ENCODE peak calls at places on chromosome 19, in six cellular contexts. X, Z, G, K, S and H are unnamed samples.
A peak's percentile ranks its signal among the peaks of the same experiment; 100 is the strongest.

GRCh38 chr19:1811472-1811894 is 593 bp downstream of the ATP8B3 start:
- DNase-seq in X (no peak), Z (no peak), G (peak; percentile 90), K (peak; percentile 90), S (peak; percentile 59), H (no peak)

GRCh38 chr19:32658075-32658474 is 16.9 kb downstream of the ANKRD27 start:
- DNase-seq in X (no peak), Z (no peak), G (no peak), K (no peak), S (no peak), H (no peak)

GRCh38 chr19:45069056-45069455 is 7.2 kb downstream of the ZNF296 start:
- DNase-seq in X (no peak), Z (no peak), G (no peak), K (no peak), S (no peak), H (no peak)

GRCh38 chr19:18150776-18151624 is 2.0 kb upstream of the PIK3R2 start:
- DNase-seq in X (no peak), Z (no peak), G (no peak), K (no peak), S (no peak), H (no peak)

GRCh38 chr19:54188224-54188871 is 1.0 kb downstream of the MBOAT7 start:
- DNase-seq in X (no peak), Z (no peak), G (no peak), K (peak; percentile 72), S (no peak), H (no peak)

GRCh38 chr19:12974301-12975220 is 5.2 kb downstream of the DAND5 start:
- DNase-seq in X (no peak), Z (no peak), G (no peak), K (peak; percentile 46), S (peak; percentile 35), H (no peak)

GRCh38 chr19:19816679-19817078 is 4.9 kb downstream of the ZNF506 start:
- DNase-seq in X (no peak), Z (no peak), G (no peak), K (no peak), S (no peak), H (no peak)

GRCh38 chr19:45137179-45137761 is 23.5 kb downstream of the NKPD1 start:
- DNase-seq in X (peak; percentile 93), Z (no peak), G (no peak), K (no peak), S (no peak), H (no peak)

GRCh38 chr19:5032101-5032967 is 63.4 kb downstream of the KDM4B start:
- DNase-seq in X (no peak), Z (no peak), G (no peak), K (no peak), S (no peak), H (no peak)

GRCh38 chr19:13868663-13869062 is 8.3 kb upstream of the NANOS3 start:
- DNase-seq in X (no peak), Z (no peak), G (no peak), K (no peak), S (no peak), H (no peak)

GRCh38 chr19:45630463-45630862 is 8.7 kb downstream of the EML2 start:
- DNase-seq in X (peak; percentile 60), Z (no peak), G (peak; percentile 67), K (no peak), S (no peak), H (no peak)

GRCh38 chr19:18100710-18101109 is 3.1 kb downstream of the MAST3 start:
- DNase-seq in X (no peak), Z (peak; percentile 78), G (no peak), K (peak; percentile 59), S (peak; percentile 76), H (no peak)

GRCh38 chr19:32798201-32798600 is 71.4 kb downstream of the SLC7A9 start:
- DNase-seq in X (no peak), Z (no peak), G (no peak), K (no peak), S (no peak), H (no peak)

GRCh38 chr19:8343483-8343844 is 402 bp upstream of the KANK3 start:
- DNase-seq in X (no peak), Z (no peak), G (no peak), K (no peak), S (no peak), H (no peak)

GRCh38 chr19:8338835-8339234 is 4.2 kb downstream of the KANK3 start:
- DNase-seq in X (no peak), Z (no peak), G (no peak), K (no peak), S (no peak), H (no peak)

GRCh38 chr19:8342684-8343482 is at the start of gene KANK3:
- DNase-seq in X (peak; percentile 55), Z (peak; percentile 99), G (peak; percentile 97), K (peak; percentile 100), S (peak; percentile 90), H (peak; percentile 93)

GRCh38 chr19:8340341-8341096 is 2.5 kb downstream of the KANK3 start:
- DNase-seq in X (no peak), Z (peak; percentile 51), G (no peak), K (peak; percentile 59), S (no peak), H (no peak)

DNA sequence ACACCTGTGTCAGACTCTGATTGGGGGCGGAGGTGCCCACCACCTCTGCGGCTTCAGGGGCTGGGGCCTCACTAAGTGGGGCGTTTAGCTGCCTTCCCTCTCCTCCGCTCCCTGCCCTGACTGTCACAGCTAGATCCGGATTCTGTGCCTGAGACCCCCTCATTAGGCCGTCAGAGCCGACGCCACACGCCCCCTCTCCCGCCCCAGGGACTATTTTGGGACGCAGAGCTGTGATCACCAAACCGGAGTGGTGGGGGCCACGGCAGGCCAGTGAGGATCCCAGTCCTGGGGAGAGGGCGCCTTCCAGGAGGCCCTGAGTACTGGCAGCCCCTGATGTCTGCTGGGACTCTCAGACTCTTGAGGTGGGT is 762 bp downstream of the KANK3 start:
- DNase-seq in X (no peak), Z (no peak), G (no peak), K (no peak), S (no peak), H (no peak)
- TF ChIP-seq ZNF274 in X (no peak), Z (no peak), G (no peak), K (no peak), S (no peak), H (no peak)

GRCh38 chr19:10717054-10717355 is 874 bp upstream of the DNM2 start:
- DNase-seq in X (no peak), Z (no peak), G (no peak), K (no peak), S (no peak), H (no peak)

GRCh38 chr19:10719466-10719961 is 1.6 kb downstream of the DNM2 start:
- DNase-seq in X (no peak), Z (no peak), G (no peak), K (peak; percentile 60), S (no peak), H (no peak)

GRCh38 chr19:10717356-10718204 is at the start of gene DNM2:
- DNase-seq in X (peak; percentile 100), Z (peak; percentile 100), G (peak; percentile 100), K (peak; percentile 95), S (peak; percentile 100), H (peak; percentile 100)

GRCh38 chr19:10720607-10721125 is 2.8 kb downstream of the DNM2 start:
- DNase-seq in X (no peak), Z (no peak), G (no peak), K (no peak), S (no peak), H (no peak)

DNA sequence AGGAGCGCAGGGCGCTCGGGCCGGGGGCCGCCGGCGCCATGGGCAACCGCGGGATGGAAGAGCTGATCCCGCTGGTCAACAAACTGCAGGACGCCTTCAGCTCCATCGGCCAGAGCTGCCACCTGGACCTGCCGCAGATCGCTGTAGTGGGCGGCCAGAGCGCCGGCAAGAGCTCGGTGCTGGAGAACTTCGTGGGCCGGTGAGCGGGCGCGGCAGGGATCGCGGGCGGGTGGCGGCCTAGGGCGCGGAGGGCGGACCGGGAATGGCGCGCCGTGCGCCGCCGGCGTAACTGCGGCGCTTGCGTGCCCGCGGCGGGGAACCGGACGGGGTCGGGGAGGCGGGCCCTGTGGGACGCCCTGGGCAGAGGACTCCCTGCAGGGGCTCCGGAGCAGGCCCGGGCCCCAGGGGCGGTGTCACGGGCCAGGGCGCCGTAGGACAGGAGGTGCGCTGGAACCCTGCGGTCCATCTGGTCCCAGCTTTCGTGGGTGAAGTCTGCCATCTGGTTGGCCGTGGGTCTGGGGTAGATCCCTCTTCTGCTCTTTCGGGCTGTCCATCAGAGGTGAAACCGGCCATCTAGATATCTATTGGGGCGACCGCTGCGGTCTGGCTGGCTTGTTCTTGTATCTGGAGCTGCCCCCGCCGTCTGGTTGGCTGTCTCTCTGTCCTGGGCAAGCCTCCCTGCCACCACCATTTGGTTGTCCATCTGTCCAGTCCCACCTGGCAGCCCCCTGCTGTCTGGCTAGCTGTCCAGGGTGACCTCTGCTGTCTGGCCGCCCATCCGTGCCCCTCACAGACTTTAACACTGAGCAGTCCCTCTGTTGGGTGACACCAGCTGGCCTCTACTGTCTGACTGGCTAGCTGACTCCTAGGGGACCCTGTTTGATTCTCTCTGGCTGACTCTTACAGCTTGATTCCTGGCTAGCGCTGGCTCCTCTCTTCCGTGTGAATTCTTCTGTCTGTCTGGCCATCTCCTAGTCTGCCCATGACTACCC is 622 bp downstream of the DNM2 start:
- DNase-seq in X (no peak), Z (peak; percentile 72), G (no peak), K (peak; percentile 73), S (no peak), H (no peak)
- TF ChIP-seq ZNF274 in X (no peak), Z (no peak), G (no peak), K (no peak), S (peak; percentile 29), H (no peak)

GRCh38 chr19:42286349-42287016 is 15.4 kb upstream of the PRR19 start:
- DNase-seq in X (no peak), Z (no peak), G (no peak), K (peak; percentile 66), S (no peak), H (no peak)
- TF ChIP-seq ZNF274 in X (no peak), Z (no peak), G (no peak), K (no peak), S (no peak), H (no peak)

GRCh38 chr19:34217952-34218817 is 36.2 kb upstream of the GARRE1 start:
- DNase-seq in X (peak; percentile 67), Z (no peak), G (no peak), K (peak; percentile 27), S (no peak), H (no peak)
- TF ChIP-seq ZNF274 in X (no peak), Z (no peak), G (no peak), K (no peak), S (no peak), H (no peak)

GRCh38 chr19:35045667-35046300 is 4.3 kb downstream of the HPN start:
- DNase-seq in X (peak; percentile 16), Z (no peak), G (no peak), K (peak; percentile 52), S (no peak), H (no peak)
- TF ChIP-seq ZNF274 in X (no peak), Z (no peak), G (no peak), K (no peak), S (no peak), H (no peak)

GRCh38 chr19:6481541-6482342 is at the start of gene DENND1C:
- DNase-seq in X (peak; percentile 45), Z (peak; percentile 65), G (no peak), K (peak; percentile 75), S (peak; percentile 47), H (no peak)

GRCh38 chr19:6479836-6480398 is 1.7 kb downstream of the DENND1C start:
- DNase-seq in X (no peak), Z (no peak), G (no peak), K (no peak), S (no peak), H (no peak)

GRCh38 chr19:6478815-6479214 is 2.8 kb downstream of the DENND1C start:
- DNase-seq in X (no peak), Z (no peak), G (no peak), K (no peak), S (no peak), H (no peak)

GRCh38 chr19:6482343-6482686 is 728 bp upstream of the DENND1C start:
- DNase-seq in X (no peak), Z (no peak), G (no peak), K (no peak), S (no peak), H (no peak)

GRCh38 chr19:6480843-6481415 is 658 bp downstream of the DENND1C start:
- DNase-seq in X (no peak), Z (no peak), G (no peak), K (no peak), S (no peak), H (no peak)
- TF ChIP-seq ZNF274 in X (no peak), Z (no peak), G (no peak), K (no peak), S (no peak), H (no peak)